ENCODE peak calls at places on chromosomes 12 and 14, in seven cellular contexts. N, S, D, Z, T, B and E are unnamed samples.

GRCh38 chr14:68363841-68364711 is 428.8 kb downstream of the ZFP36L1 start:
- DNase-seq in N (peak; percentile 43), S (peak; percentile 88), D (no peak), Z (peak; percentile 85), T (no peak), B (peak; percentile 35), E (no peak)

GRCh38 chr14:22689186-22689585 is 45.0 kb upstream of the OR6J1 start:
- DNase-seq in N (peak; percentile 90), S (no peak), D (no peak), Z (no peak), T (no peak), B (peak; percentile 21), E (no peak)

GRCh38 chr12:70543444-70543843 is 93.8 kb downstream of the PTPRB start:
- DNase-seq in N (peak; percentile 91), S (peak; percentile 22), D (no peak), Z (no peak), T (no peak), B (no peak), E (no peak)

GRCh38 chr12:121549075-121549474 is 31.7 kb downstream of the KDM2B start:
- DNase-seq in N (no peak), S (no peak), D (no peak), Z (no peak), T (no peak), B (no peak), E (no peak)

GRCh38 chr12:112374166-112374740 is 8.0 kb downstream of the HECTD4 start:
- DNase-seq in N (no peak), S (no peak), D (no peak), Z (no peak), T (no peak), B (no peak), E (no peak)

GRCh38 chr12:103647267-103647666 is 60.2 kb downstream of the STAB2 start:
- DNase-seq in N (peak; percentile 9), S (no peak), D (no peak), Z (no peak), T (no peak), B (no peak), E (no peak)

GRCh38 chr14:24262821-24263733 is at the start of gene TGM1:
- DNase-seq in N (peak; percentile 3), S (peak; percentile 27), D (no peak), Z (no peak), T (no peak), B (no peak), E (no peak)

GRCh38 chr12:106634206-106634605 is 51.4 kb downstream of the RFX4 start:
- DNase-seq in N (no peak), S (peak; percentile 68), D (no peak), Z (no peak), T (no peak), B (no peak), E (no peak)

GRCh38 chr14:68377459-68377858 is 415.4 kb downstream of the ZFP36L1 start:
- DNase-seq in N (no peak), S (peak; percentile 19), D (no peak), Z (peak; percentile 82), T (no peak), B (peak; percentile 46), E (no peak)

GRCh38 chr12:15709524-15709923 is 79.7 kb downstream of the EPS8 start:
- DNase-seq in N (no peak), S (no peak), D (no peak), Z (no peak), T (no peak), B (no peak), E (no peak)

GRCh38 chr12:2376855-2377657 is 324.3 kb downstream of the CACNA1C start:
- DNase-seq in N (no peak), S (no peak), D (no peak), Z (no peak), T (no peak), B (no peak), E (no peak)

GRCh38 chr14:62189698-62190097 is 427.5 kb downstream of the SNAPC1 start:
- DNase-seq in N (peak; percentile 65), S (no peak), D (no peak), Z (no peak), T (no peak), B (peak; percentile 58), E (no peak)

GRCh38 chr12:89373772-89374572 is 21.7 kb upstream of the DUSP6 start:
- DNase-seq in N (peak; percentile 73), S (no peak), D (no peak), Z (no peak), T (no peak), B (no peak), E (no peak)

GRCh38 chr12:14216405-14217294 is 148.8 kb upstream of the ATF7IP start:
- DNase-seq in N (peak; percentile 29), S (no peak), D (no peak), Z (no peak), T (peak; percentile 37), B (no peak), E (no peak)

DNA sequence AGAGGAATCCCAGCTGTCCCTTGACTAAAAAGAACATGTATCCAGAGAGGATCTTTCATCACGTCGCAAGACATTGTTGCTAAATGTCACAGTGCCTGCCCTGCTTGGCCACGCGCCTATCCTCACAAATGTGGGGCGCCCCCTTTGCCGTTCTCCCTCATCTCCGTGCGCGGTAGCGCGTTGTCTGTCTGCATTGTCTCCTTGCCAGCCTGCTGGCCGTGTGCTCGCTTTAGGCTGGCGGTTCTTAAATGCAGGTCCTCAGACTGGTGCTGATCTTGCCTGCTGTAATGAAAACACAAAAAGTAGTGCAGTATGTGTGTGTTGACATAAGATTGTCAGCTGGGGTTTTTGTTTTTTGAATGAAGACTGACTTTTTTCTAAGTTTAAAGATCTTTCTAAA is 198.2 kb upstream of the RGS6 start:
- DNase-seq in N (no peak), S (no peak), D (no peak), Z (no peak), T (no peak), B (no peak), E (no peak)
- H3K27ac ChIP-seq in N (no peak overlapping the region), S (no peak overlapping the region), D (no peak overlapping the region), Z (no peak overlapping the region), T (no peak overlapping the region), B (no peak overlapping the region), E (no peak overlapping the region)

DNA sequence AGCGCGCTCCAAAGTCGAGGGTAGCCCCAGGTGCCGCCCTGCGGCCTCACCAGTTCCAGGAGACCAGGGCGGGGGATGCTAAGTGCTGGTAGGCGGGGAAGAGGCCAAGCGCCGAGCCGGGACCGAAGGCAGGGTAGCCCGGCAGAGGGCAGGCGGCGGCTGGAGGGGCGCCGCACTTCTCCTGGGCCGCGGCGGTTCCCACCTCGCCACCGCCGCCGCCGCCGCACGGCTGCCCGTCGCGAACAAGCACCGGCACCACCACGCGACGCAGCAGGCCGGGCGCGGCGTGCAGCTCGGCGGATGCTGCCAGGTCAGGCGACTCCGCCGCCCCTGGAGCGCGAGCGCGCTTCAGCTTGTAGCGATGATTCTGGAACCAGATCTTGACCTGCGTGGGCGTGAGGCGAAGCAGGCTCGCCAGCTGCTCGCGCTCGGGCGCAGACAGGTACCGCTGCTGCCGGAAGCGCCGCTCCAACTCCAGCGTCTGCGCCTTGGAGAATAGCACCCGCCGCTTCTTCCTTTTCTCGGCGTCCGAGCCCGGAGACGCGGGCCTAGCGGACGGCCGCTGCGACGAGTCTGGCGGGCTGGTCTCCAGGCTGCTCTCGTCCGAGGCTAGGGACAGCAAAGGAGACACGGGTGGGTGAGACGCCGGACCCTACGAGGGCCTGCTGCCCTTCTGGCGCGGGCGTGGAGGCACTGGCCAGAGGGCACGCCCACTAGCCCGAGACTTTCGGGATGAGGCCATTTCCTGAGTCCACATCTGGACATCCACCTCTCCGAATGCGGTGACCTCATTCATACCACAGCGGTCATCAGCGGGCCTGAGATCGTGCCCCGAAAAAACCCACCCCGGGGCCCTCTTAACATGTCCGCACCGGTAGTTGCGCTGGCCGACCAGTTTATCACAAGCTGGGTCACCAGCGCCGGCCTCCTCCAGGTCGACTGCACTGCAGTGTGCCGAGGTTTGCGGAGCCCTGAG is 1.3 kb downstream of the NKX2-8 start:
- DNase-seq in N (peak; percentile 15), S (no peak), D (no peak), Z (no peak), T (no peak), B (no peak), E (no peak)
- TF ChIP-seq CTCF in N (no peak), S (no peak), D (no peak), Z (no peak), T (no peak), B (no peak), E (no peak)

GRCh38 chr12:25256005-25256404 is 5.3 kb upstream of the KRAS start:
- DNase-seq in N (no peak), S (no peak), D (no peak), Z (no peak), T (no peak), B (no peak), E (no peak)
- H3K27ac ChIP-seq in N (no peak overlapping the region), S (no peak overlapping the region), D (no peak overlapping the region), Z (no peak overlapping the region), T (no peak overlapping the region), B (no peak overlapping the region), E (no peak overlapping the region)

GRCh38 chr12:122726056-122726558 is 4.5 kb downstream of the HCAR1 start:
- DNase-seq in N (no peak), S (no peak), D (no peak), Z (no peak), T (no peak), B (no peak), E (no peak)
- TF ChIP-seq CTCF in N (no peak), S (no peak), D (no peak), Z (no peak), T (no peak), B (no peak), E (no peak)

DNA sequence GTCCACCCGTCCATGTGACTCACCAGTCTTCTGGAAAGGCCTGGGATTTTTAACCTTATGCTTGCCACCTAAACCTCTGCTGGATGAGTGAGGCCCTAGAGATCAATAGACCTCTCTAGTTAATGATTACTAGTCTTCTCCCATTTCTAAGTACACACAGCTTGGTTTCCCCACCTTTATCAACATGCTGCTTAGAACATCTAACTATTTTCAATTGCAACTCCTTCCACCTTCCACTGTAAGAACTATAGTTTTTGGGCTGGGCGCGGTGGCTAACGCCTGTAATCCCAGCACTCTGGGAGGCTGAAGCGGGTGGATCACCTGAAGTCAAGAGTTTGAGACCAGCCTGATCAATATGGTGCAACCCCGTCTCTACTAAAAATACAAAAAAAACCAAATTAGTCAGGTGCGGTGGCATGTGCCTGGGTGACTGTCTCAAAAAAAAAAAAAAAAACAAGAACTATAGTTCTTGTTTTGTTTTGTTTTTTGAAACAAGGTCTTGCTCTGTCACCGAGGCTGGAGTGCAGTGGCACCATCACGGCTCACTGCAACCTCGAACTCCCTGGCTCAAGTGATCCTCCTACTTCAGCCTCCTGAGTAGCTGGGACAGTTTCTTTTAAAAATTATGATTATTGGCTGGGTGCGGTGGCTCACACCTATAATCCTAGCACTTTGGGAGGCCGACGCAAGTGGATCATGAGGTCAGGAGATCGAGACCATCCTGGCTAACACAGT is 18.7 kb upstream of the MDM2 start:
- DNase-seq in N (no peak), S (no peak), D (peak; percentile 27), Z (no peak), T (no peak), B (no peak), E (no peak)
- H3K27ac ChIP-seq in N (no peak overlapping the region), S (no peak overlapping the region), D (no peak overlapping the region), Z (no peak overlapping the region), T (no peak overlapping the region), B (no peak overlapping the region), E (no peak overlapping the region)

DNA sequence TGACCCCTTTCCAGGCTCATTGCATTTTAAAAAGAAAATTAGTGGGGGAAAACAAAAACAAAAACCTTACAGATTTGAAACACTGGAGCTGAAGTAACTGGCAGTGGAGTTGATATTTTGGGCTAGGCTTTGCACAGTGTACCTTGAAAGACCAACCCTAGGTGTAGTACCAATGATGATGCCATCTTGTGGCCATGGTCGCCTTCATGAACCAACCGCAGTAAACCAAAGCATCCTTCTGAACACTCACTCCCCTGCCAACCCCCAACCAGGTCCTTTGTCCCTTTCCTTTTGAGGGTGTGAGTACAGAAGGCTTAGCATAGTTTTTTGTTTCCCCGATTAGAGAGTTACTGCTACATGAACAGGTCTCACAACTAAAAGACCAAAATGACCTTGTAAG is 5.9 kb downstream of the TOMM20L start:
- DNase-seq in N (no peak), S (no peak), D (no peak), Z (no peak), T (no peak), B (no peak), E (no peak)
- TF ChIP-seq CTCF in N (no peak), S (no peak), D (no peak), Z (no peak), T (no peak), B (no peak), E (no peak)